ENCODE peak calls at places on chromosomes 16 and 17, in nine cellular contexts. I is Peyer's patch, F is GM23248, A is endodermal cell, T is sigmoid colon, E is neural progenitor cell, G is right cardiac atrium, O is IMR-90, C is heart left ventricle. H is an unnamed sample. For H3K4me1, the result is how much of the 10 kb centered on the place peaks cover.

GRCh38 chr17:2282297-2282873 is 21.2 kb downstream of the SMG6 start:
- DNase-seq in I (no peak), F (peak), A (peak), T (no peak), E (peak), G (no peak), O (peak), C (no peak), H (no peak)

GRCh38 chr17:48625502-48626201 is 506 bp downstream of the HOXB9 start:
- DNase-seq in I (peak), F (peak), A (peak), T (no peak), E (peak), G (no peak), O (no peak), C (no peak), H (no peak)

GRCh38 chr17:39600469-39601009 is 7.2 kb downstream of the NEUROD2 start:
- DNase-seq in I (no peak), F (no peak), A (peak), T (no peak), E (no peak), G (no peak), O (no peak), C (no peak), H (no peak)

GRCh38 chr17:62075308-62075815 is 10.3 kb upstream of the MED13 start:
- DNase-seq in I (no peak), F (peak), A (peak), T (no peak), E (no peak), G (no peak), O (peak), C (no peak), H (no peak)

GRCh38 chr17:35390663-35391062 is 17.2 kb upstream of the SLFN11 start:
- DNase-seq in I (no peak), F (no peak), A (no peak), T (no peak), E (no peak), G (no peak), O (no peak), C (no peak), H (no peak)

GRCh38 chr16:30010817-30011504 is at the start of gene DOC2A:
- DNase-seq in I (no peak), F (peak), A (peak), T (no peak), E (peak), G (peak), O (no peak), C (no peak), H (no peak)

GRCh38 chr17:9115446-9116265 is 94.3 kb downstream of the NTN1 start:
- DNase-seq in I (peak), F (peak), A (peak), T (peak), E (peak), G (peak), O (peak), C (peak), H (peak)

GRCh38 chr17:30921544-30922196 is at the start of gene ADAP2:
- DNase-seq in I (peak), F (peak), A (peak), T (peak), E (peak), G (peak), O (no peak), C (peak), H (peak)

GRCh38 chr17:80989586-80989913 is 2.1 kb upstream of the CHMP6 start:
- DNase-seq in I (no peak), F (no peak), A (no peak), T (no peak), E (no peak), G (no peak), O (no peak), C (no peak), H (no peak)

GRCh38 chr17:75109407-75110236 is at the start of gene ARMC7:
- DNase-seq in I (peak), F (peak), A (peak), T (peak), E (peak), G (peak), O (peak), C (peak), H (peak)

GRCh38 chr17:55451203-55451641 is 29.6 kb upstream of the MMD start:
- DNase-seq in I (no peak), F (peak), A (no peak), T (no peak), E (no peak), G (no peak), O (peak), C (no peak), H (no peak)

GRCh38 chr17:77802811-77803220 is 155.7 kb upstream of the TNRC6C start:
- DNase-seq in I (no peak), F (peak), A (peak), T (peak), E (peak), G (peak), O (peak), C (no peak), H (no peak)

GRCh38 chr16:4597174-4597573 is 17.5 kb downstream of the UBALD1 start:
- DNase-seq in I (no peak), F (no peak), A (peak), T (no peak), E (no peak), G (no peak), O (no peak), C (no peak), H (no peak)

GRCh38 chr16:57029161-57030160 is 40.1 kb downstream of the NLRC5 start:
- DNase-seq in I (no peak), F (peak), A (no peak), T (no peak), E (no peak), G (no peak), O (peak), C (no peak), H (no peak)

GRCh38 chr17:14201595-14201994 is 35.1 kb downstream of the CDRT15 start:
- DNase-seq in I (peak), F (no peak), A (no peak), T (no peak), E (no peak), G (peak), O (no peak), C (no peak), H (no peak)

GRCh38 chr16:57471209-57471608 is 8.7 kb downstream of the POLR2C start:
- DNase-seq in I (no peak), F (no peak), A (no peak), T (no peak), E (no peak), G (no peak), O (no peak), C (no peak), H (no peak)

GRCh38 chr17:44967026-44967906 is 837 bp downstream of the C1QL1 start:
- DNase-seq in I (no peak), F (no peak), A (peak), T (no peak), E (peak), G (no peak), O (no peak), C (no peak), H (no peak)

GRCh38 chr16:22008215-22009142 is 568 bp downstream of the MOSMO start:
- DNase-seq in I (peak), F (peak), A (peak), T (peak), E (peak), G (peak), O (no peak), C (peak), H (no peak)

GRCh38 chr17:62995377-62995885 is 29.4 kb downstream of the TANC2 start:
- DNase-seq in I (peak), F (peak), A (peak), T (no peak), E (peak), G (peak), O (peak), C (no peak), H (no peak)

GRCh38 chr17:63926164-63926563 is 6.0 kb downstream of the CD79B start:
- DNase-seq in I (no peak), F (no peak), A (no peak), T (no peak), E (no peak), G (no peak), O (no peak), C (no peak), H (no peak)

GRCh38 chr17:37701424-37702020 is 43.3 kb downstream of the HNF1B start:
- DNase-seq in I (peak), F (peak), A (peak), T (no peak), E (peak), G (no peak), O (no peak), C (peak), H (no peak)

GRCh38 chr16:3641801-3642396 is 12.6 kb upstream of the DNASE1 start:
- DNase-seq in I (peak), F (no peak), A (no peak), T (peak), E (no peak), G (no peak), O (no peak), C (no peak), H (no peak)

GRCh38 chr17:4332296-4332970 is 34.0 kb downstream of the UBE2G1 start:
- DNase-seq in I (no peak), F (peak), A (peak), T (no peak), E (peak), G (no peak), O (peak), C (no peak), H (no peak)

GRCh38 chr17:4334332-4334731 is 32.1 kb downstream of the UBE2G1 start:
- DNase-seq in I (no peak), F (no peak), A (no peak), T (no peak), E (no peak), G (no peak), O (no peak), C (no peak), H (no peak)

GRCh38 chr17:4329838-4330237 is 36.6 kb downstream of the UBE2G1 start:
- DNase-seq in I (no peak), F (peak), A (no peak), T (no peak), E (no peak), G (no peak), O (peak), C (no peak), H (no peak)

GRCh38 chr17:4333041-4333440 is 33.4 kb downstream of the UBE2G1 start:
- DNase-seq in I (no peak), F (no peak), A (no peak), T (no peak), E (no peak), G (no peak), O (no peak), C (no peak), H (no peak)

DNA sequence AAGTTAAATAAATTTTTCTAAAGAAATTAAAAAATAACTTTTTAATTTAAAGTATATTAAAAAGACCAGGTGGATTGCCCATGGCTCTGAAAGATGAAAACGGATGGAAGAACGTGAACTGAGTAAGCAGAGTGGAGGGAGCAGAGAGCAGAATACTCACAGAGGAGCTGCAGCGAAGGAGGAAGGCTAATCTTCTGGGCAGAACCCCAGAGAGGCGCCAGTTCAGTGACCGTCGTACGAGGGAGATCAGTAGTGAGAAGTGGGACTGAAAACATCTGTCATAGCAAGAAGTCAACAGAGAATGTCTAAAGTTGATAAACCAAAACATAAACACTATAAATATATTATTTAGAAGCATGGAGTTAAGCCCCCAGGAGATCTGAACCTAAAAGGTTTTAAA is 34.9 kb downstream of the UBE2G1 start:
- DNase-seq in I (no peak), F (no peak), A (no peak), T (no peak), E (peak), G (no peak), O (no peak), C (no peak), H (no peak)
- H3K27ac ChIP-seq in I (no peak), F (peak), A (no peak), T (peak), E (peak), G (no peak), O (peak), C (peak), H (peak)

DNA sequence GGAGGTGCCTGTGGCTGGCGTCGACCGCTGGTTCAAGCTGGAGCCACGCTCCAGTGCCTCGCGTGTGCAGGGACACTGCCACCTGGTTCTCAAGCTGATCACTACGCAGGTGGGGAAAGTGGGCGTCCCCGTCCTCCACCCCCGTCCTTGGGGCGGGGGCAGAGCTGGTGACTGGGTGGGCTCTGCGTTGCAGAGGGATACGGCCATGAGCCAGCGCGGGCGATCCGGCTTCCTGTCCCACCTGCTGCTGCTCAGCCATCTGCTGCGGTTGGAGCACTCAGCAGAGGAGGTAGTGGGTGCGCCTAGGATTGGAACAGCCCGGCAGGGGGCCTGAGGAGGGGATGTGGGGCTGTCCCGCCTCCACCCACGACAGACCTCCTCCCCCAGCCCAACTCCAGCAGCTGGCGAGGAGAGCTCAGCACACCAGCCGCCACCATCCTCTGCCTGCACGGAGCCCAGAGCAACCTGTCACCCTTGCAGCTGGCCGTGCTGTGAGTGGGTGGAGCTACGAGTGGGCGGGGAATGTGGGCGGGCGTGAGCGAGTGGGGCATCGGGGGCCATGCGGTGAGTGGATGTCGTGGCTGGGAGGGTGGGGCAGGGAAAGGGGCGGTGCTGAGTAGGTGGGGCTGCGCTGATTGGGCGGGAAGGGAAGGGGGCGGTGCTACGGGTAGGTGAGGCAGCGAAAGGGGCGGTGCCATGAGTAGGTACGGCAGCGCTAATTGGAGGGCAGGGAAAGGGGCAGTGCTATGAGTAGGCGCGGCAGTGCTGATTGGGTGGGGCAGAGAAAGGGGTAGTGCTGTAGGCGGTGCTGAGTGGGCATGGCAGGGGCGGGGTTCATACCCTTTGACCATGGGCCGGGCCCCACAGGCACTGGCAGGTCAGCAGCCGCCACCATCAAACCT is 8.9 kb downstream of the TSR3 start:
- DNase-seq in I (peak), F (peak), A (peak), T (peak), E (peak), G (peak), O (peak), C (peak), H (peak)
- H3K4me3 ChIP-seq in I (peak), F (no peak), A (peak), T (peak), E (peak), G (no peak), O (no peak), C (peak), H (peak)

GRCh38 chr16:68434654-68435210 is 13.6 kb downstream of the SMPD3 start:
- DNase-seq in I (peak), F (no peak), A (no peak), T (no peak), E (no peak), G (no peak), O (no peak), C (no peak), H (no peak)
- H3K4me1 ChIP-seq in I (under half), F (under half), A (under half), T (under half), E (under half), G (under half), O (under half), C (under half), H (under half)

GRCh38 chr17:59219992-59220327 is 351 bp upstream of the GDPD1 start:
- DNase-seq in I (no peak), F (no peak), A (no peak), T (no peak), E (peak), G (no peak), O (no peak), C (no peak), H (no peak)

GRCh38 chr17:59220328-59221158 is at the start of gene GDPD1:
- DNase-seq in I (peak), F (peak), A (peak), T (peak), E (peak), G (peak), O (peak), C (peak), H (peak)

GRCh38 chr17:59219370-59219769 is 941 bp upstream of the GDPD1 start:
- DNase-seq in I (no peak), F (no peak), A (no peak), T (no peak), E (no peak), G (no peak), O (no peak), C (no peak), H (no peak)

GRCh38 chr17:59223813-59224212 is 3.5 kb downstream of the GDPD1 start:
- DNase-seq in I (no peak), F (no peak), A (no peak), T (no peak), E (no peak), G (no peak), O (no peak), C (no peak), H (no peak)

DNA sequence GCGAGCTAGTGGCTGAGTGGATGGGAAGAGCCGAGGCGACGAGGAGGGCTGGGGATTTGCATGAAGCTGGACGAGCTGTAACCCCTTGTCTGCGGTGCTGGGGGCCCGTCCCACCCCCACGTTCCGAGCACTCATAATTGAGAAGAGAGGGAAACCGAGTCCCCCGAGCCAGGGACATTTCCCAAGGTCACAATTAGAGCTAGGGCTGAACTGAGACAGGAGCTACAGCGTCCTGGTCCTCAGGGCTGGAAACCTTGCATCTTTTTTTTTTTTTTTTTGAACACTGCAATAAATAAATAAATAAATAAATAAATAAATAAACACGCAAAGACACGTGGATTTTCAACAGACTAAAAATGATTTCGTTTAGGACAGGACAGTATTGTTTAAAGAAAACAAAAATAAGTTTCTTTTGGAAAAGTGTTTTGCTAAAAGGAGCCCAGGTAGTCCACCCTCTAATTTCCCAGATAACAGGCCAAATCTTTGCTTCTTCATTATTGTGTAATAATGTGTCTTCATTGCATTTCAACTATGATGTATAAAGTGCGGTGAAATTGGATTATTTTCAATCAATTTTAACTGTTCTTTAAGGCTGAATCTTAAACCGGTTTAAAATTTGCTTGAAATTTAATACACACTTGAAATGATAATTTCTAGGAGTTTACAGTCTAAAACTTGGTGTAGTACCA is 992 bp downstream of the GDPD1 start:
- DNase-seq in I (no peak), F (peak), A (no peak), T (no peak), E (no peak), G (no peak), O (no peak), C (no peak), H (no peak)
- H3K27ac ChIP-seq in I (peak), F (no peak), A (no peak), T (peak), E (no peak), G (no peak), O (no peak), C (no peak), H (peak)

DNA sequence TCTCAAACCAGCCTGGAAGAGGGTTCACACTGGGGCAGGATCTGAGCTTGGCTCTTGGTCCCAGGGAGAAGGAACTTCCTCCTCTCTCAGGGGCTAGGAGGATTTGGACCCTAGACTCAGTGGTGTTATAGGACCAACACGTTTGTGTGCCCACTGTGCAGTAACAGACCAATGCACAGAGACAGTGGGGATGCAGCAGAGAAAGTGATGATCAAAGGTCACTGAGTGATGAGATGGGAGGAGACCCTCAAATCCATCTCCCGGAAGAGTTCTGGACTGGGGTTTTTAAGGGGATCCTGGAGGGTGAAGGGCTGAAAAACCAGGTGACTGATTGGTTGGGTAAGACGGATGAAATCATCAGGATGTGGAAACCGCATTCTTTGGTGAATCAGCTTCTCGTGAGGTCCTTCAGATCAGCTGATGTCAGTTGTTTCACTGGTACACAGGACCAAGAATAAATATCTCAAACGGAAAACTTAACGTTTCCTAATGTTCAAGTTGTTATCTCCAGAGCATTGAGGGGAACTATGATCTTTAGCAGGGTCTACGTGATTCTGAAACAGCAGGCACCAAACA is 3.3 kb upstream of the VAC14 start:
- DNase-seq in I (no peak), F (peak), A (peak), T (no peak), E (no peak), G (no peak), O (peak), C (no peak), H (no peak)
- H3K4me3 ChIP-seq in I (no peak), F (peak), A (no peak), T (no peak), E (no peak), G (no peak), O (peak), C (no peak), H (no peak)